ENCODE peak calls at places on chromosomes 5 and 9, in six cellular contexts. O, W, B, C, D and L are unnamed samples.

GRCh38 chr9:106859957-106860715 is 2.8 kb upstream of the ZNF462 start:
- DNase-seq in O (no peak), W (no peak), B (no peak), C (no peak), D (no peak), L (no peak)

GRCh38 chr9:116736406-116736805 is 49.3 kb downstream of the TRIM32 start:
- DNase-seq in O (no peak), W (no peak), B (no peak), C (no peak), D (no peak), L (no peak)

GRCh38 chr9:34508463-34508862 is 14.3 kb downstream of the ENHO start:
- DNase-seq in O (no peak), W (no peak), B (no peak), C (no peak), D (no peak), L (no peak)

GRCh38 chr9:132126837-132127236 is 35.0 kb upstream of the NTNG2 start:
- DNase-seq in O (no peak), W (no peak), B (no peak), C (no peak), D (no peak), L (no peak)

GRCh38 chr5:135451581-135452360 is at the start of gene TIFAB:
- DNase-seq in O (no peak), W (no peak), B (no peak), C (no peak), D (no peak), L (no peak)

GRCh38 chr5:76983468-76983867 is 30.6 kb downstream of the CRHBP start:
- DNase-seq in O (no peak), W (no peak), B (no peak), C (no peak), D (no peak), L (no peak)

GRCh38 chr9:29616844-29617243 is 2043.6 kb upstream of the C9orf72 start:
- DNase-seq in O (no peak), W (no peak), B (no peak), C (no peak), D (no peak), L (no peak)

GRCh38 chr5:13957032-13957645 is 12.7 kb upstream of the DNAH5 start:
- DNase-seq in O (peak; percentile 19), W (no peak), B (peak; percentile 4), C (peak; percentile 79), D (peak; percentile 14), L (peak; percentile 79)

GRCh38 chr9:79542735-79543504 is 28.8 kb upstream of the TLE4 start:
- DNase-seq in O (no peak), W (no peak), B (no peak), C (no peak), D (no peak), L (no peak)

GRCh38 chr9:124769451-124770358 is 1.4 kb downstream of the NR6A1 start:
- DNase-seq in O (no peak), W (no peak), B (no peak), C (peak; percentile 42), D (no peak), L (no peak)

GRCh38 chr5:176474476-176474875 is 26.3 kb downstream of the FAF2 start:
- DNase-seq in O (no peak), W (no peak), B (no peak), C (no peak), D (peak; percentile 5), L (no peak)

GRCh38 chr9:89447416-89447815 is 50.5 kb downstream of the SEMA4D start:
- DNase-seq in O (no peak), W (no peak), B (no peak), C (no peak), D (no peak), L (no peak)

GRCh38 chr5:50711280-50711679 is 44.8 kb downstream of the PARP8 start:
- DNase-seq in O (peak; percentile 76), W (no peak), B (no peak), C (peak; percentile 26), D (no peak), L (peak; percentile 24)

GRCh38 chr5:176822426-176823075 is 12.2 kb downstream of the UNC5A start:
- DNase-seq in O (no peak), W (no peak), B (no peak), C (no peak), D (no peak), L (peak; percentile 17)

GRCh38 chr9:108150736-108151135 is 661.2 kb upstream of the KLF4 start:
- DNase-seq in O (peak; percentile 76), W (no peak), B (no peak), C (no peak), D (no peak), L (no peak)

GRCh38 chr5:175714686-175715085 is 56.8 kb downstream of the HRH2 start:
- DNase-seq in O (no peak), W (no peak), B (no peak), C (no peak), D (no peak), L (no peak)

GRCh38 chr9:83388346-83388745 is 149.9 kb downstream of the FRMD3 start:
- DNase-seq in O (no peak), W (no peak), B (no peak), C (no peak), D (no peak), L (no peak)

GRCh38 chr9:128689820-128690683 is 1.0 kb downstream of the SET start:
- DNase-seq in O (no peak), W (no peak), B (no peak), C (peak; percentile 43), D (no peak), L (peak; percentile 30)

GRCh38 chr5:56011835-56012234 is 17.1 kb upstream of the IL6ST start:
- DNase-seq in O (no peak), W (no peak), B (peak; percentile 74), C (no peak), D (peak; percentile 87), L (no peak)

GRCh38 chr5:148978370-148979103 is 84.3 kb downstream of the SH3TC2 start:
- DNase-seq in O (no peak), W (no peak), B (no peak), C (no peak), D (no peak), L (no peak)

GRCh38 chr9:92887880-92888338 is 10.1 kb upstream of the ZNF484 start:
- DNase-seq in O (no peak), W (no peak), B (no peak), C (no peak), D (no peak), L (no peak)

GRCh38 chr9:88681434-88681833 is 146.5 kb downstream of the NXNL2 start:
- DNase-seq in O (no peak), W (no peak), B (no peak), C (no peak), D (no peak), L (no peak)

GRCh38 chr9:98962181-98962560 is 18.5 kb downstream of the COL15A1 start:
- DNase-seq in O (no peak), W (no peak), B (no peak), C (no peak), D (no peak), L (no peak)

GRCh38 chr9:137742698-137743097 is 123.9 kb downstream of the EHMT1 start:
- DNase-seq in O (no peak), W (no peak), B (no peak), C (no peak), D (no peak), L (no peak)